ENCODE peak calls at places on chromosomes 12 and 14, in seven cellular contexts. U, S, D, J, R, L and H are unnamed samples.
A peak's percentile ranks its signal among the peaks of the same experiment; 100 is the strongest.

GRCh38 chr12:96150442-96150841 is 43.7 kb upstream of the ELK3 start:
- DNase-seq in U (no peak), S (no peak), D (no peak), J (no peak), R (no peak), L (no peak), H (no peak)

GRCh38 chr12:92784356-92784755 is 81.6 kb downstream of the PLEKHG7 start:
- DNase-seq in U (no peak), S (peak; percentile 35), D (no peak), J (no peak), R (no peak), L (no peak), H (no peak)

GRCh38 chr14:33682746-33683145 is 268.1 kb downstream of the EGLN3 start:
- DNase-seq in U (no peak), S (peak; percentile 92), D (peak; percentile 89), J (no peak), R (peak; percentile 79), L (peak; percentile 79), H (no peak)

GRCh38 chr14:20652996-20653975 is 11.8 kb upstream of the OR6S1 start:
- DNase-seq in U (no peak), S (peak; percentile 42), D (peak; percentile 40), J (peak; percentile 92), R (no peak), L (peak; percentile 45), H (peak; percentile 49)

GRCh38 chr14:104956290-104956890 is 21.8 kb downstream of the AHNAK2 start:
- DNase-seq in U (peak; percentile 14), S (no peak), D (peak; percentile 26), J (no peak), R (no peak), L (no peak), H (no peak)

GRCh38 chr14:59363545-59364226 is 101.5 kb downstream of the GPR135 start:
- DNase-seq in U (no peak), S (peak; percentile 27), D (no peak), J (no peak), R (no peak), L (peak; percentile 15), H (no peak)

GRCh38 chr12:11822071-11822818 is 172.8 kb downstream of the ETV6 start:
- DNase-seq in U (no peak), S (peak; percentile 70), D (no peak), J (no peak), R (no peak), L (no peak), H (peak; percentile 57)

GRCh38 chr12:124475295-124476010 is 92.0 kb downstream of the NCOR2 start:
- DNase-seq in U (no peak), S (no peak), D (no peak), J (no peak), R (peak; percentile 59), L (no peak), H (no peak)

GRCh38 chr12:87160848-87161601 is 868.2 kb downstream of the C12orf50 start:
- DNase-seq in U (no peak), S (no peak), D (no peak), J (no peak), R (no peak), L (no peak), H (no peak)

GRCh38 chr14:77947372-77947771 is 147.5 kb downstream of the ADCK1 start:
- DNase-seq in U (no peak), S (no peak), D (no peak), J (no peak), R (no peak), L (no peak), H (no peak)

GRCh38 chr12:75863475-75863874 is 168.1 kb downstream of the PHLDA1 start:
- DNase-seq in U (no peak), S (no peak), D (no peak), J (no peak), R (no peak), L (no peak), H (no peak)

GRCh38 chr14:65392296-65392695 is 20.2 kb upstream of the FUT8 start:
- DNase-seq in U (no peak), S (no peak), D (no peak), J (no peak), R (no peak), L (no peak), H (no peak)

GRCh38 chr12:25009511-25010092 is 60.7 kb upstream of the BCAT1 start:
- DNase-seq in U (no peak), S (no peak), D (no peak), J (no peak), R (no peak), L (no peak), H (no peak)

GRCh38 chr12:22543246-22544037 is 900 bp downstream of the C2CD5 start:
- DNase-seq in U (peak; percentile 78), S (peak; percentile 3), D (no peak), J (peak; percentile 44), R (peak; percentile 76), L (peak; percentile 9), H (peak; percentile 59)

GRCh38 chr12:49987620-49988303 is 15.0 kb downstream of the AQP6 start:
- DNase-seq in U (no peak), S (no peak), D (no peak), J (no peak), R (no peak), L (no peak), H (no peak)

GRCh38 chr14:48008646-48009045 is 333.2 kb upstream of the MDGA2 start:
- DNase-seq in U (no peak), S (no peak), D (no peak), J (peak; percentile 8), R (no peak), L (no peak), H (no peak)

GRCh38 chr14:74974364-74975058 is 19.1 kb upstream of the PGF start:
- DNase-seq in U (no peak), S (no peak), D (no peak), J (peak; percentile 76), R (peak; percentile 88), L (no peak), H (no peak)

GRCh38 chr14:97536421-97536820 is 739.2 kb downstream of the VRK1 start:
- DNase-seq in U (no peak), S (no peak), D (no peak), J (no peak), R (no peak), L (no peak), H (no peak)

GRCh38 chr14:22502007-22502406 is 87.0 kb downstream of the DAD1 start:
- DNase-seq in U (no peak), S (no peak), D (no peak), J (no peak), R (peak; percentile 54), L (no peak), H (no peak)

GRCh38 chr12:120194534-120195395 is at the start of gene GCN1:
- DNase-seq in U (peak; percentile 89), S (peak; percentile 80), D (peak; percentile 93), J (peak; percentile 83), R (peak; percentile 94), L (peak; percentile 82), H (peak; percentile 90)

GRCh38 chr12:1398673-1399072 is 195.7 kb downstream of the FBXL14 start:
- DNase-seq in U (no peak), S (peak; percentile 12), D (no peak), J (peak; percentile 21), R (no peak), L (peak; percentile 60), H (no peak)
- TF ChIP-seq CTCF in U (no peak), S (no peak), D (no peak), J (peak; percentile 21), R (no peak), L (peak; percentile 22), H (no peak)

DNA sequence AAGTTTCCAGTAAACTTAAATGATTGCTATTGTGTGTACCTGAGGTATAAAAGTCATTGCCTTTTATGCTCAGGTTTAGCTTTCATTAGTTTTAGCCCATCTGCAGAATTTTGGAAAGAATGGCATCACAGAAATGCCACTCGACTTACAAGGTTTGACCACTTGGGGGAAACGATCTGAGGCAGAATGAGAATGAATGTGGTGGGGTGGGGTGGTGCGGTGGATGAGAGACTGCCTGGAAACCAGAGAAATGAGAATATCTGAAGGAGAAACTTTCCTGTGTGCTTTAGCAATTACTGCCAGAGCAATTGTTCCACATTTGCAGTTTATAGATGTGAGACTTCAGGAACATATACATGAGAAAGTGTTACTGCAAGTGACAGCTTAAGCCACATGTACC is 225.4 kb upstream of the PDE3A start:
- DNase-seq in U (no peak), S (no peak), D (no peak), J (peak; percentile 69), R (no peak), L (no peak), H (no peak)
- TF ChIP-seq CTCF in U (no peak), S (peak; percentile 10), D (no peak), J (peak; percentile 50), R (no peak), L (no peak), H (peak; percentile 14)

GRCh38 chr12:79360936-79361335 is 329.8 kb downstream of the PAWR start:
- DNase-seq in U (no peak), S (no peak), D (no peak), J (no peak), R (no peak), L (no peak), H (no peak)
- TF ChIP-seq CTCF in U (no peak), S (no peak), D (no peak), J (no peak), R (no peak), L (no peak), H (no peak)

GRCh38 chr12:126051611-126052107 is 986.4 kb downstream of the AACS start:
- DNase-seq in U (no peak), S (peak; percentile 80), D (no peak), J (peak; percentile 4), R (no peak), L (peak; percentile 16), H (no peak)
- TF ChIP-seq CTCF in U (no peak), S (peak; percentile 22), D (no peak), J (no peak), R (no peak), L (no peak), H (no peak)

GRCh38 chr14:92348154-92348553 is 25.2 kb downstream of the SLC24A4 start:
- DNase-seq in U (no peak), S (no peak), D (no peak), J (no peak), R (no peak), L (no peak), H (no peak)

GRCh38 chr14:92351750-92352149 is 28.8 kb downstream of the SLC24A4 start:
- DNase-seq in U (no peak), S (no peak), D (no peak), J (no peak), R (no peak), L (no peak), H (no peak)

GRCh38 chr14:92353447-92353846 is 30.5 kb downstream of the SLC24A4 start:
- DNase-seq in U (no peak), S (no peak), D (no peak), J (no peak), R (no peak), L (no peak), H (no peak)

GRCh38 chr14:92356677-92357076 is 33.7 kb downstream of the SLC24A4 start:
- DNase-seq in U (no peak), S (no peak), D (no peak), J (no peak), R (no peak), L (no peak), H (no peak)

GRCh38 chr14:92352158-92352985 is 29.4 kb downstream of the SLC24A4 start:
- DNase-seq in U (no peak), S (no peak), D (no peak), J (peak; percentile 69), R (no peak), L (no peak), H (peak; percentile 48)
- TF ChIP-seq CTCF in U (peak; percentile 42), S (peak; percentile 23), D (no peak), J (peak; percentile 83), R (no peak), L (peak; percentile 30), H (peak; percentile 33)